ENCODE peak calls at places on chromosomes 7 and 10, in eight cellular contexts. L is HFFc6, P is astrocyte of the spinal cord, H is AG09309, Z is fibroblast of the aortic adventitia, N is glutamatergic neuron, S is breast epithelium, B is body of pancreas. O is an unnamed sample.

GRCh38 chr7:24971333-24972165 is 8.4 kb downstream of the OSBPL3 start:
- DNase-seq in L (peak), P (peak), H (peak), Z (peak), N (peak), S (no peak), B (no peak), O (peak)

GRCh38 chr7:77752016-77752415 is 46.2 kb downstream of the TMEM60 start:
- DNase-seq in L (no peak), P (no peak), H (no peak), Z (no peak), N (no peak), S (no peak), B (peak), O (no peak)

GRCh38 chr10:124341768-124342135 is 77.0 kb downstream of the OAT start:
- DNase-seq in L (no peak), P (no peak), H (no peak), Z (no peak), N (no peak), S (peak), B (no peak), O (no peak)

GRCh38 chr7:142110638-142111037 is 880 bp upstream of the MGAM2 start:
- DNase-seq in L (no peak), P (no peak), H (no peak), Z (no peak), N (no peak), S (no peak), B (no peak), O (no peak)

GRCh38 chr10:24882047-24882698 is 70.2 kb downstream of the PRTFDC1 start:
- DNase-seq in L (no peak), P (peak), H (no peak), Z (peak), N (no peak), S (no peak), B (peak), O (no peak)

GRCh38 chr10:59563506-59563905 is 146.1 kb downstream of the SLC16A9 start:
- DNase-seq in L (no peak), P (no peak), H (no peak), Z (peak), N (no peak), S (no peak), B (no peak), O (no peak)

GRCh38 chr7:158695726-158696452 is 8.7 kb downstream of the NCAPG2 start:
- DNase-seq in L (peak), P (peak), H (peak), Z (peak), N (no peak), S (peak), B (peak), O (peak)

GRCh38 chr7:157291404-157292080 is 45.3 kb upstream of the DNAJB6 start:
- DNase-seq in L (no peak), P (no peak), H (no peak), Z (no peak), N (no peak), S (no peak), B (no peak), O (no peak)

GRCh38 chr7:51121945-51122425 is 194.6 kb downstream of the COBL start:
- DNase-seq in L (no peak), P (no peak), H (no peak), Z (no peak), N (no peak), S (no peak), B (peak), O (no peak)

GRCh38 chr7:108299251-108300014 is 156.8 kb downstream of the NRCAM start:
- DNase-seq in L (peak), P (peak), H (no peak), Z (peak), N (no peak), S (no peak), B (no peak), O (no peak)

GRCh38 chr10:132977076-132977475 is 34.7 kb upstream of the CFAP46 start:
- DNase-seq in L (no peak), P (no peak), H (no peak), Z (no peak), N (peak), S (no peak), B (no peak), O (no peak)

GRCh38 chr7:49763791-49764190 is 9.6 kb upstream of the VWC2 start:
- DNase-seq in L (no peak), P (no peak), H (no peak), Z (no peak), N (no peak), S (no peak), B (no peak), O (no peak)

GRCh38 chr10:1190052-1190395 is 133.8 kb downstream of the WDR37 start:
- DNase-seq in L (no peak), P (no peak), H (no peak), Z (no peak), N (peak), S (peak), B (no peak), O (no peak)

GRCh38 chr7:48424731-48425130 is 253.5 kb downstream of the ABCA13 start:
- DNase-seq in L (no peak), P (peak), H (no peak), Z (no peak), N (no peak), S (no peak), B (no peak), O (peak)

GRCh38 chr10:77195101-77195500 is 442.5 kb downstream of the KCNMA1 start:
- DNase-seq in L (peak), P (peak), H (peak), Z (peak), N (no peak), S (no peak), B (no peak), O (peak)

GRCh38 chr7:127708788-127709187 is 56.8 kb downstream of the SND1 start:
- DNase-seq in L (peak), P (peak), H (peak), Z (peak), N (peak), S (peak), B (peak), O (peak)

GRCh38 chr10:131802991-131803390 is 97.8 kb upstream of the PPP2R2D start:
- DNase-seq in L (no peak), P (no peak), H (no peak), Z (no peak), N (no peak), S (no peak), B (no peak), O (no peak)

GRCh38 chr10:97792058-97792721 is 20.4 kb upstream of the SFRP5 start:
- DNase-seq in L (peak), P (peak), H (no peak), Z (peak), N (peak), S (peak), B (peak), O (peak)

GRCh38 chr10:92697663-92698511 is 8.1 kb downstream of the HHEX start:
- DNase-seq in L (no peak), P (no peak), H (no peak), Z (no peak), N (no peak), S (no peak), B (no peak), O (no peak)

GRCh38 chr7:1403844-1404404 is 55.3 kb downstream of the MICALL2 start:
- DNase-seq in L (no peak), P (peak), H (no peak), Z (peak), N (peak), S (no peak), B (no peak), O (no peak)
- TF ChIP-seq CTCF in L (no peak), P (peak), H (peak), Z (peak), N (no peak), S (no peak), B (no peak), O (no peak)

DNA sequence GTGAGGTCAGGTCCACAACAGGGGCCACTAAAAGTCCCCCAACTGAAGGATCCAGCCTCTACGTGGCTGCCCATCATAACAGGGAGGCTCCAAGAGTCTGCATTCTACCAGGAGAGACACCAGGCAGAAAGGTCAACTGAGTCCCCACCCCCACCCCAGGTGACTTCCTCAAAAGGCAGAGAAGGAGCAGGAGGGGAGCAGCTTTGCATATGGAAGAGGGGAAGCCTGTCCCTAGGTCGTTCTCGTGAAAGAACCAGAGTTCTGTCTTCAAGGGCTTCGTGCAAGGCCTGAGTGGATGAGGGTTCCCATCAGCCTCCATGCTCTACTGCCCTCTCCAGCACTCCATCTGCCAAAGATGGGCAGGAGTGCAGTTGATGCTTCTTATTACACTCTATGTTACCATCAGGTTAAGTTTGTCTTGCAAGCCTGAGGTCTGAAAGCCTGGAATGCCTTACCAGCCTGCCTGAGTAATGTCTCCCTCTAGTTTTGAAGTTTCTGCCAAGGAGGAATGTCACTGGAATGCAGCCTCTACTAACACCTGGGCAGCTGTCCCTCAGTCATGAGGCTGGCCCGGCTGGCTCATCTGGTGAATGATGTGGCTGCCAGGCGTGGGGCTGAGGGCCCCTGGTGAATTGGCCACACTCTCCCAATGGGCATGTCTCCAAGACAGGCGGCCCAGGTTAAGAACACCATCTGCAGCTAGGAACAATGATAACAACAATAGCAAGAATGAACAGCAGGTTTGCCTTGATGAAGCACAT is 54.3 kb upstream of the SMNDC1 start:
- DNase-seq in L (peak), P (peak), H (no peak), Z (peak), N (no peak), S (peak), B (peak), O (peak)
- TF ChIP-seq CTCF in L (no peak), P (no peak), H (peak), Z (peak), N (no peak), S (no peak), B (no peak), O (peak)

GRCh38 chr7:115346685-115347084 is 424.8 kb downstream of the MDFIC start:
- DNase-seq in L (peak), P (no peak), H (peak), Z (no peak), N (no peak), S (no peak), B (no peak), O (no peak)

GRCh38 chr7:115338016-115338415 is 416.1 kb downstream of the MDFIC start:
- DNase-seq in L (no peak), P (no peak), H (no peak), Z (no peak), N (no peak), S (no peak), B (no peak), O (no peak)

GRCh38 chr7:115340828-115341227 is 418.9 kb downstream of the MDFIC start:
- DNase-seq in L (peak), P (peak), H (peak), Z (peak), N (no peak), S (no peak), B (no peak), O (peak)
- TF ChIP-seq CTCF in L (peak), P (peak), H (no peak), Z (peak), N (peak), S (no peak), B (no peak), O (no peak)

DNA sequence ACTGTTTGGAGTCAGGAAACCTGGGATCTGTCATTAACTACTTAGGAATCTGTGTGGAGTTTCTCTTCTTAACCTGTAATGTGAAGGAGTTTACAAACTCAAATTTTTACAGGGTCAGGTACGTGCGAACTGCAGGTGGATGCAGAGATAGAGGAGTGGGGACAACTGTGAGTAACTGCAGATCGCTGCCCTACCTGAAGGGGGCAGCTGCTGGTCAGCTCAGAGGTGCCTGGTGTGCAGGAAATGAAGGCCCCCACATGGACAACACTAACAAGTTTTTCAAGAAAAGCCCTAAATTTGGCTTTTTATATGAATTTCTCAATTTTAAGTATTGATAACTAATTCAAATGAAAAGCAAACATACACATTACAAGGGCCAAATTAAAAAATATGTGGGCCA is 380.0 kb downstream of the REEP3 start:
- DNase-seq in L (no peak), P (no peak), H (no peak), Z (no peak), N (no peak), S (no peak), B (no peak), O (no peak)
- TF ChIP-seq CTCF in L (peak), P (peak), H (peak), Z (no peak), N (peak), S (no peak), B (no peak), O (no peak)

DNA sequence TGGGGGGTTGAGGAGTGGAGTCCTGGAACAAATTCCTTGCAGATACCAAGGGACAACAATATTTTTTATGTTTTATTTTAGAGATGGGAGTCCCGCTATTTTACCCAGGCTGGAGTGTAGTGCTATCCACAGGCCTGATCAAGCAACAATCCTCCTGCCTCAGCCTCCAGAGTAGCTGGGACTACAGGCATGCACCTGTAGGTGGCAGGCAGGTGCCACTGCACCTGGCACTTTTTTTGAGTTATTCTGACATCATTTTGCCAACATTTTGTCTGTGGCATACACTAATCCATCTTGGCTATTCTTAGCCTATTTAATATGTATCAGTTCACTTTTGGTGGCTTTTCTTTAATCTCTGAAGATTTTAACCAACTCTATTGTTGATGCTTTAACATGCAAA is 317.8 kb upstream of the MTPN start:
- DNase-seq in L (no peak), P (no peak), H (no peak), Z (no peak), N (no peak), S (no peak), B (no peak), O (no peak)
- TF ChIP-seq CTCF in L (no peak), P (no peak), H (no peak), Z (no peak), N (no peak), S (no peak), B (no peak), O (no peak)

GRCh38 chr7:79810945-79811344 is 323.7 kb upstream of the GNAI1 start:
- DNase-seq in L (no peak), P (no peak), H (no peak), Z (no peak), N (no peak), S (no peak), B (no peak), O (no peak)

DNA sequence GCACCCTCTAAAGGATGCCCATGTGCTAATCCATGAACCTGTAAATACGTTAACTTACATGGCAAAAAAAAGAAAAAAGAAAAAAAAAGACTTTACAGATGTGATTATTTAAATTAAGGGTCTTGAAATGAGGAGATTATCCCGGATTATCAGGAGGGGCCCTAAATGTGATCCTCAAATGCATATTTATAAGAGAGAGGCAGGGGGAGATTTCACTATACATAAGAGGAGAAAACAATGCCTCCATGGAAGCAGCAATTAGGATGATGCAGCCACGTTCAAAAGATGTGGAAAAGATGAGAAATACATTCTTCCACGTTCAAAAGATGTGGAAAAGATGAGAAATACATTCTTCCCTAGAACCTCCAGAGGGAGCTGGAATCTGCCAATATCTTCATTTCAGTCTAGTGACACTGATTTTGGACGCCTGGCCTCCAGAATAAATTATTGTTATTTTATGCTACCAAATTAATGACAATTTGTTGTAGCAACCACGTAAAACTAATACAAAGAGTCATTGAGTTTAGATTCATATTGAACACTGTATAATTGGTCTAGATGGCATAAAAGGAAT is 328.4 kb upstream of the GNAI1 start:
- DNase-seq in L (peak), P (peak), H (peak), Z (peak), N (no peak), S (no peak), B (no peak), O (peak)
- TF ChIP-seq CTCF in L (peak), P (peak), H (peak), Z (peak), N (peak), S (no peak), B (no peak), O (no peak)

O was measured in RWPE1.